ENCODE peak calls at places on chromosomes 1 and 21, in five cellular contexts. One of them, this sample, is unnamed.

GRCh38 chr1:155847823-155848529 is 9.0 kb downstream of the GON4L start:
- DNase-seq in activated T-cell treated with anti-CD3 and anti-CD28 coated beads, Interleukin-2, amount 50 U/mL, for 4 hours: no peak
- DNase-seq in heart right ventricle: no peak
- DNase-seq in WTC11: no peak
- DNase-seq in astrocyte of the spinal cord: no peak
- DNase-seq in this sample: no peak

GRCh38 chr1:34871443-34872132 is 12.0 kb upstream of the SMIM12 start:
- DNase-seq in heart right ventricle: no peak
- DNase-seq in WTC11: no peak
- DNase-seq in astrocyte of the spinal cord: no peak
- DNase-seq in activated T-cell treated with anti-CD3 and anti-CD28 coated beads, Interleukin-2, amount 50 U/mL, for 4 hours: no peak
- DNase-seq in this sample: no peak

GRCh38 chr1:245677446-245678240 is 522.9 kb downstream of the KIF26B start:
- DNase-seq in heart right ventricle: no peak
- DNase-seq in WTC11: no peak
- DNase-seq in astrocyte of the spinal cord: no peak
- DNase-seq in activated T-cell treated with anti-CD3 and anti-CD28 coated beads, Interleukin-2, amount 50 U/mL, for 4 hours: no peak
- DNase-seq in this sample: no peak

GRCh38 chr21:42847051-42847707 is 32.2 kb downstream of the WDR4 start:
- DNase-seq in astrocyte of the spinal cord: no peak
- DNase-seq in activated T-cell treated with anti-CD3 and anti-CD28 coated beads, Interleukin-2, amount 50 U/mL, for 4 hours: peak
- DNase-seq in WTC11: no peak
- DNase-seq in heart right ventricle: no peak
- DNase-seq in this sample: no peak

GRCh38 chr1:210231846-210232523 is 611 bp upstream of the SERTAD4 start:
- DNase-seq in astrocyte of the spinal cord: peak
- DNase-seq in WTC11: no peak
- DNase-seq in heart right ventricle: peak
- DNase-seq in activated T-cell treated with anti-CD3 and anti-CD28 coated beads, Interleukin-2, amount 50 U/mL, for 4 hours: no peak
- DNase-seq in this sample: peak

GRCh38 chr1:244218220-244218619 is 167.1 kb downstream of the ZBTB18 start:
- DNase-seq in heart right ventricle: no peak
- DNase-seq in activated T-cell treated with anti-CD3 and anti-CD28 coated beads, Interleukin-2, amount 50 U/mL, for 4 hours: no peak
- DNase-seq in WTC11: no peak
- DNase-seq in astrocyte of the spinal cord: no peak
- DNase-seq in this sample: no peak

GRCh38 chr1:205979301-205979700 is 23.9 kb downstream of the RAB7B start:
- DNase-seq in WTC11: no peak
- DNase-seq in activated T-cell treated with anti-CD3 and anti-CD28 coated beads, Interleukin-2, amount 50 U/mL, for 4 hours: no peak
- DNase-seq in astrocyte of the spinal cord: no peak
- DNase-seq in heart right ventricle: no peak
- DNase-seq in this sample: no peak

GRCh38 chr21:34707876-34708325 is 39.1 kb downstream of the CLIC6 start:
- DNase-seq in activated T-cell treated with anti-CD3 and anti-CD28 coated beads, Interleukin-2, amount 50 U/mL, for 4 hours: no peak
- DNase-seq in WTC11: no peak
- DNase-seq in heart right ventricle: no peak
- DNase-seq in astrocyte of the spinal cord: no peak
- DNase-seq in this sample: no peak

GRCh38 chr1:36159614-36160387 is 3.8 kb downstream of the MAP7D1 start:
- DNase-seq in WTC11: no peak
- DNase-seq in astrocyte of the spinal cord: no peak
- DNase-seq in activated T-cell treated with anti-CD3 and anti-CD28 coated beads, Interleukin-2, amount 50 U/mL, for 4 hours: no peak
- DNase-seq in heart right ventricle: no peak
- DNase-seq in this sample: no peak

GRCh38 chr21:41630249-41630648 is 122.3 kb upstream of the TMPRSS2 start:
- DNase-seq in astrocyte of the spinal cord: peak
- DNase-seq in WTC11: no peak
- DNase-seq in activated T-cell treated with anti-CD3 and anti-CD28 coated beads, Interleukin-2, amount 50 U/mL, for 4 hours: no peak
- DNase-seq in heart right ventricle: no peak
- DNase-seq in this sample: peak

GRCh38 chr21:42552407-42553336 is 39.0 kb downstream of the SLC37A1 start:
- DNase-seq in WTC11: peak
- DNase-seq in astrocyte of the spinal cord: no peak
- DNase-seq in activated T-cell treated with anti-CD3 and anti-CD28 coated beads, Interleukin-2, amount 50 U/mL, for 4 hours: no peak
- DNase-seq in heart right ventricle: no peak
- DNase-seq in this sample: no peak

GRCh38 chr1:24166988-24167387 is 20.1 kb downstream of the IFNLR1 start:
- DNase-seq in heart right ventricle: no peak
- DNase-seq in WTC11: no peak
- DNase-seq in astrocyte of the spinal cord: no peak
- DNase-seq in activated T-cell treated with anti-CD3 and anti-CD28 coated beads, Interleukin-2, amount 50 U/mL, for 4 hours: no peak
- DNase-seq in this sample: no peak

GRCh38 chr1:84435159-84435558 is 36.9 kb downstream of the DNASE2B start:
- DNase-seq in activated T-cell treated with anti-CD3 and anti-CD28 coated beads, Interleukin-2, amount 50 U/mL, for 4 hours: no peak
- DNase-seq in heart right ventricle: no peak
- DNase-seq in WTC11: no peak
- DNase-seq in astrocyte of the spinal cord: no peak
- DNase-seq in this sample: no peak

GRCh38 chr1:207364622-207365021 is 43.1 kb downstream of the CD55 start:
- DNase-seq in WTC11: no peak
- DNase-seq in activated T-cell treated with anti-CD3 and anti-CD28 coated beads, Interleukin-2, amount 50 U/mL, for 4 hours: no peak
- DNase-seq in astrocyte of the spinal cord: no peak
- DNase-seq in heart right ventricle: no peak
- DNase-seq in this sample: no peak